ENCODE peak calls at places on chromosomes 3 and 15, in six cellular contexts. B is aorta, V is IMR-90, P is heart left ventricle, S is left lung, F is MM.1S. X is an unnamed sample.

GRCh38 chr15:100926258-100926657 is 7.1 kb downstream of the LRRK1 start:
- DNase-seq in S (no peak), V (no peak), P (no peak), F (no peak), B (no peak), X (no peak)

GRCh38 chr15:48914717-48915116 is 36.8 kb downstream of the EID1 start:
- DNase-seq in P (no peak), B (no peak), V (no peak), F (no peak), S (no peak), X (no peak)

GRCh38 chr3:46561951-46562350 is 4.2 kb downstream of the LRRC2 start:
- DNase-seq in S (no peak), V (peak; percentile 25), B (no peak), F (no peak), P (no peak), X (no peak)

GRCh38 chr3:72889310-72890165 is 1.7 kb downstream of the GXYLT2 start:
- DNase-seq in S (no peak), F (no peak), V (no peak), B (no peak), P (no peak), X (no peak)

GRCh38 chr15:90807074-90807646 is 61.2 kb upstream of the FURIN start:
- DNase-seq in F (no peak), B (no peak), V (no peak), S (no peak), P (no peak), X (no peak)

GRCh38 chr3:16370872-16371740 is 106.1 kb downstream of the OXNAD1 start:
- DNase-seq in P (no peak), S (no peak), V (peak; percentile 90), B (peak; percentile 72), F (no peak), X (no peak)

GRCh38 chr15:58532126-58532525 is 100.3 kb downstream of the LIPC start:
- DNase-seq in F (no peak), P (no peak), B (no peak), S (no peak), V (no peak), X (no peak)

GRCh38 chr3:72100062-72100511 is 315.1 kb upstream of the PROK2 start:
- DNase-seq in F (no peak), B (peak; percentile 64), P (no peak), V (no peak), S (no peak), X (peak; percentile 83)

GRCh38 chr3:55521086-55522060 is 34.3 kb upstream of the WNT5A start:
- DNase-seq in P (no peak), S (no peak), B (no peak), V (no peak), F (no peak), X (no peak)

GRCh38 chr3:169668081-169668956 is 4.8 kb upstream of the MECOM start:
- DNase-seq in P (peak; percentile 29), V (peak; percentile 18), S (peak; percentile 40), F (peak; percentile 37), B (peak; percentile 57), X (peak; percentile 76)

GRCh38 chr3:73637042-73637441 is 12.3 kb upstream of the PDZRN3 start:
- DNase-seq in V (peak; percentile 55), B (no peak), F (no peak), S (no peak), P (no peak), X (no peak)

GRCh38 chr15:42100021-42100800 is 5.8 kb upstream of the PLA2G4D start:
- DNase-seq in P (no peak), F (no peak), B (no peak), S (no peak), V (peak; percentile 6), X (peak; percentile 73)

GRCh38 chr3:50620420-50620819 is 3.5 kb downstream of the MAPKAPK3 start:
- DNase-seq in V (no peak), B (peak; percentile 75), F (no peak), P (no peak), S (no peak), X (no peak)

GRCh38 chr15:100158368-100158767 is 183.4 kb downstream of the ADAMTS17 start:
- DNase-seq in P (no peak), B (no peak), V (no peak), S (no peak), F (no peak), X (no peak)

GRCh38 chr3:126389112-126389791 is 5.5 kb upstream of the CFAP100 start:
- DNase-seq in B (peak; percentile 94), S (peak; percentile 93), V (peak; percentile 76), P (peak; percentile 85), F (peak; percentile 85), X (peak; percentile 93)

GRCh38 chr3:40170395-40170794 is 139.1 kb upstream of the EIF1B start:
- DNase-seq in F (peak; percentile 52), S (no peak), V (no peak), P (no peak), B (no peak), X (no peak)

GRCh38 chr3:65170357-65171090 is 482.7 kb upstream of the ADAMTS9 start:
- DNase-seq in B (peak; percentile 94), P (peak; percentile 91), S (peak; percentile 59), V (peak; percentile 85), F (no peak), X (no peak)

GRCh38 chr15:39273805-39274411 is 307.0 kb upstream of the THBS1 start:
- DNase-seq in S (peak; percentile 45), F (no peak), P (no peak), V (peak; percentile 44), B (no peak), X (no peak)

GRCh38 chr15:71335591-71335990 is 220.3 kb downstream of the THSD4 start:
- DNase-seq in V (peak; percentile 73), B (no peak), P (no peak), S (no peak), F (no peak), X (no peak)

GRCh38 chr3:156655819-156656566 is 18.4 kb upstream of the TIPARP start:
- DNase-seq in P (no peak), B (no peak), F (peak; percentile 9), S (no peak), V (no peak), X (no peak)

DNA sequence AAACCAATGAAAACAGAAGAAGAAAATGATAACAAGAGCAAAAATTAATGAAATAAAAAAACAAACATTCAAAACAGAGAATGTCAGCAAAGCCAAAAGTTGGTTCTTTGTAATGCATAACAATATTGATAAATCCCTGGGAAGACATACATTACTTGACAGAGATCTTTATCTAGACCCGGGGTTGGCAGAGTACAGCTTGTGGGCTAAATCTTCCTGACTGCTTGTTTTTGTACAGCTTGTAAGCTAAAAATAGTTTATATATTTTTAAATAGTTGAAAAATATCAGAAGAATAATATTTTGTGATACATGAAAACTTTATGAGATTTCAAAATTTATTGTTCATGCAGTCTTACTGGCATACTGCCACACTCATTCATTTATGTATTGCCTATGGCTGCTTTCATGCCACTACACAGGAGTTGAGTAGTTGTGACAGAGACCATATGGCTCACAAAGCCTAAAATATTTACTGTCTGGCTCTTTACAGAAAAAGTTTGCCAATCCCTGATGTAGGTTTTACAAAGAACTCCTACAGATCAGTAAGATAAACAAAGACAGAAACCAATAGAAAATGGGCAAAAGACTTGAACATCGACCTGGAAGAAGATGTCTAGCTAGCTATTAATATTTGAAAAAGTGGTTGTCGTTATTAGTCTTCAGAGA is 87.3 kb downstream of the NEO1 start:
- DNase-seq in B (no peak), P (no peak), F (no peak), V (peak; percentile 2), S (no peak), X (no peak)
- H3K27ac ChIP-seq in B (no peak overlapping the region), P (no peak overlapping the region), F (no peak overlapping the region), V (no peak overlapping the region), S (no peak overlapping the region), X (no peak overlapping the region)

DNA sequence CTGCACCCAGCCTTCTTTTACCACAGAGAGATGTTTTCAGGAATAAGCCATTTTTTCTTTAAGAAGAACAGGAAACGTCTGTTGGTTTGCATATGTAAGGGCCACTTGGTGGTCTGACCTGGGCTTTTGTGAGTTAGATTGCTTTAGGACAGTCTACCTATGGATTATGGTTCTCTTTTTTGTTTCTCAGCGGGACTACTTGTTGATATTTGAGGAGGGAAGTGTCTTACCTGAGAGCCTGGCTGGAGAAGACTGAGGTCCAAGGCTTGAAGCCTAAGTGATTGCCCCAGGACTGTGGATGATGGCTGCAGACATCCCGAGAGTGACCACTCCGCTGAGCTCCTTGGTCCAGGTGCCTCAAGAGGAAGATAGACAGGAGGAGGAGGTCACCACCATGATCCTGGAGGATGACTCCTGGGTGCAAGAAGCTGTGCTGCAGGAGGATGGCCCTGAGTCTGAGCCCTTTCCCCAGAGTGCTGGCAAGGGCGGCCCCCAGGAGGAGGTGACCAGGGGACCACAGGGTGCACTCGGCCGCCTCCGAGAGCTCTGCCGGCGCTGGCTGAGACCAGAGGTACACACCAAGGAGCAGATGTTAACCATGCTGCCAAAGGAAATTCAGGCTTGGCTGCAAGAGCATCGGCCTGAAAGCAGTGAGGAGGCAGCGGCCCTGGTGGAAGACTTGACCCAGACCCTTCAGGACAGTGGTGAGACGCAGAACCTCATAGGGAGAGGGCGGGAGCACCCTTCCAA is 3.0 kb downstream of the ZSCAN2 start:
- DNase-seq in V (no peak), S (no peak), B (no peak), F (no peak), P (no peak), X (no peak)
- H3K4me1 ChIP-seq in V (peaks cover 4% of the 10 kb centered on the region), S (peaks cover 28% of the 10 kb centered on the region), B (no peaks in the 10 kb centered on the region), F (peaks cover 9% of the 10 kb centered on the region), P (peaks cover 6% of the 10 kb centered on the region), X (peaks cover 45% of the 10 kb centered on the region)

GRCh38 chr15:45644437-45644836 is 9.6 kb downstream of the SQOR start:
- DNase-seq in B (no peak), P (no peak), V (no peak), S (no peak), F (no peak), X (no peak)

GRCh38 chr15:45647828-45648227 is 13.0 kb downstream of the SQOR start:
- DNase-seq in V (no peak), F (no peak), P (no peak), S (no peak), B (no peak), X (no peak)

GRCh38 chr15:45645026-45645980 is 10.5 kb downstream of the SQOR start:
- DNase-seq in B (no peak), S (no peak), V (peak; percentile 86), P (no peak), F (no peak), X (no peak)

GRCh38 chr15:45648521-45649200 is 13.8 kb downstream of the SQOR start:
- DNase-seq in P (no peak), F (peak; percentile 74), B (no peak), S (no peak), V (peak; percentile 86), X (no peak)

GRCh38 chr15:45646220-45646619 is 11.4 kb downstream of the SQOR start:
- DNase-seq in V (peak; percentile 79), B (no peak), P (no peak), S (no peak), F (no peak), X (no peak)
- H3K27ac ChIP-seq in V (peak overlapping the region; percentile 74), B (peak overlapping the region; percentile 92), P (no peak overlapping the region), S (peak overlapping the region; percentile 96), F (no peak overlapping the region), X (peak overlapping the region; percentile 70)

GRCh38 chr3:13052191-13052590 is 21.0 kb downstream of the IQSEC1 start:
- DNase-seq in F (no peak), V (no peak), B (peak; percentile 13), S (no peak), P (no peak), X (no peak)

GRCh38 chr3:13049400-13049799 is 23.8 kb downstream of the IQSEC1 start:
- DNase-seq in V (no peak), S (no peak), F (no peak), B (no peak), P (no peak), X (no peak)

GRCh38 chr3:13050446-13050845 is 22.8 kb downstream of the IQSEC1 start:
- DNase-seq in B (no peak), S (no peak), V (no peak), F (no peak), P (no peak), X (no peak)

GRCh38 chr3:13051581-13051980 is 21.6 kb downstream of the IQSEC1 start:
- DNase-seq in P (no peak), S (no peak), V (no peak), F (no peak), B (no peak), X (no peak)

GRCh38 chr3:13051066-13051465 is 22.2 kb downstream of the IQSEC1 start:
- DNase-seq in S (no peak), B (peak; percentile 38), F (no peak), V (no peak), P (no peak), X (no peak)
- H3K4me1 ChIP-seq in S (peaks cover 7% of the 10 kb centered on the region), B (no peaks in the 10 kb centered on the region), F (no peaks in the 10 kb centered on the region), V (no peaks in the 10 kb centered on the region), P (no peaks in the 10 kb centered on the region), X (peaks cover 20% of the 10 kb centered on the region)